ENCODE peak calls at places on chromosomes 11 and 22, in six cellular contexts. L is foreskin fibroblast; W is NCI-H1105; F is NCI-H748 treated with DMSO at 0.1 percent for 48 hours; X is Caki2; V is activated CD4-positive, alpha-beta T cell treated with anti-CD3 and anti-CD28 coated beads for 36 hours. P is an unnamed sample.

GRCh38 chr22:49212002-49212401 is 615.7 kb downstream of the BRD1 start:
- DNase-seq in L (no peak), W (no peak), F (no peak), X (no peak), V (no peak), P (no peak)

GRCh38 chr22:46360097-46360496 is 24.6 kb downstream of the TRMU start:
- DNase-seq in L (no peak), W (no peak), F (no peak), X (no peak), V (no peak), P (no peak)

GRCh38 chr11:61814242-61814957 is 2.4 kb downstream of the FADS1 start:
- DNase-seq in L (peak), W (no peak), F (peak), X (no peak), V (peak), P (peak)

GRCh38 chr22:50192825-50193204 is 7.1 kb downstream of the TRABD start:
- DNase-seq in L (no peak), W (no peak), F (no peak), X (no peak), V (peak), P (no peak)

GRCh38 chr11:17276236-17277023 is at the start of gene NUCB2:
- DNase-seq in L (peak), W (peak), F (peak), X (peak), V (peak), P (peak)

GRCh38 chr22:41762980-41763779 is 37.3 kb upstream of the CCDC134 start:
- DNase-seq in L (no peak), W (peak), F (peak), X (no peak), V (peak), P (peak)

GRCh38 chr22:44057411-44057987 is 33.4 kb downstream of the PARVB start:
- DNase-seq in L (peak), W (no peak), F (no peak), X (no peak), V (no peak), P (no peak)

GRCh38 chr22:30573594-30574094 is 821 bp downstream of the GAL3ST1 start:
- DNase-seq in L (no peak), W (peak), F (peak), X (peak), V (no peak), P (no peak)

GRCh38 chr22:23119492-23120414 is 22.0 kb downstream of the RSPH14 start:
- DNase-seq in L (no peak), W (no peak), F (no peak), X (no peak), V (peak), P (no peak)

GRCh38 chr22:27115410-27115809 is 458.0 kb downstream of the MIAT start:
- DNase-seq in L (no peak), W (no peak), F (no peak), X (no peak), V (no peak), P (no peak)

GRCh38 chr22:39296981-39297489 is 22.4 kb downstream of the RPL3 start:
- DNase-seq in L (no peak), W (no peak), F (no peak), X (no peak), V (no peak), P (no peak)

GRCh38 chr11:93969925-93970922 is 50.9 kb upstream of the HEPHL1 start:
- DNase-seq in L (no peak), W (no peak), F (no peak), X (no peak), V (no peak), P (no peak)

GRCh38 chr22:26447594-26448329 is 18.7 kb downstream of the ASPHD2 start:
- DNase-seq in L (no peak), W (no peak), F (no peak), X (no peak), V (no peak), P (no peak)

GRCh38 chr11:88428959-88429358 is 91.4 kb upstream of the CTSC start:
- DNase-seq in L (no peak), W (no peak), F (no peak), X (no peak), V (no peak), P (no peak)

GRCh38 chr11:44036811-44037657 is 10.7 kb upstream of the ACCSL start:
- DNase-seq in L (peak), W (peak), F (peak), X (peak), V (peak), P (peak)

GRCh38 chr22:48320048-48320655 is 1507.5 kb downstream of the BRD1 start:
- DNase-seq in L (no peak), W (no peak), F (no peak), X (no peak), V (no peak), P (no peak)

GRCh38 chr11:19053909-19054308 is 6.6 kb downstream of the MRGPRX2 start:
- DNase-seq in L (no peak), W (no peak), F (no peak), X (no peak), V (no peak), P (no peak)

GRCh38 chr11:46666982-46667590 is 33.3 kb downstream of the ARHGAP1 start:
- DNase-seq in L (no peak), W (no peak), F (no peak), X (no peak), V (no peak), P (no peak)

GRCh38 chr11:66543263-66544107 is 2.4 kb downstream of the ZDHHC24 start:
- DNase-seq in L (peak), W (no peak), F (no peak), X (no peak), V (peak), P (no peak)

GRCh38 chr22:42269407-42270177 is 861 bp downstream of the TCF20 start:
- DNase-seq in L (peak), W (peak), F (peak), X (peak), V (peak), P (peak)

GRCh38 chr11:124301482-124301881 is 12.3 kb downstream of the OR8D1 start:
- DNase-seq in L (peak), W (no peak), F (no peak), X (no peak), V (no peak), P (no peak)

GRCh38 chr11:802693-803466 is 2.2 kb downstream of the PIDD1 start:
- DNase-seq in L (no peak), W (no peak), F (no peak), X (no peak), V (no peak), P (no peak)